ENCODE peak calls at places on chromosomes 16 and 17, in nine cellular contexts. W is lung, M is colonic mucosa, U is cardiac muscle cell, A is gastrocnemius medialis, I is choroid plexus epithelial cell, Q is progenitor cell of endocrine pancreas, Z is HFFc6, G is psoas muscle. V is an unnamed sample.

GRCh38 chr16:57061084-57061905 is 31.1 kb upstream of the CPNE2 start:
- DNase-seq in W (peak), M (no peak), U (peak), A (peak), I (peak), Q (no peak), Z (peak), G (peak), V (peak)

GRCh38 chr16:11084484-11085024 is 140.2 kb downstream of the CLEC16A start:
- DNase-seq in W (no peak), M (no peak), U (peak), A (no peak), I (peak), Q (no peak), Z (peak), G (no peak), V (no peak)

GRCh38 chr17:27247071-27247957 is 46.6 kb upstream of the WSB1 start:
- DNase-seq in W (peak), M (peak), U (peak), A (peak), I (peak), Q (no peak), Z (peak), G (peak), V (peak)

GRCh38 chr17:4900231-4901107 is 1.1 kb downstream of the C17orf107 start:
- DNase-seq in W (no peak), M (peak), U (no peak), A (no peak), I (no peak), Q (no peak), Z (no peak), G (no peak), V (no peak)

GRCh38 chr17:34711646-34712045 is 132.3 kb downstream of the TMEM132E start:
- DNase-seq in W (no peak), M (no peak), U (no peak), A (no peak), I (no peak), Q (no peak), Z (no peak), G (no peak), V (no peak)

GRCh38 chr17:41451154-41451728 is 10.5 kb upstream of the KRT38 start:
- DNase-seq in W (no peak), M (no peak), U (peak), A (no peak), I (peak), Q (no peak), Z (peak), G (no peak), V (no peak)

GRCh38 chr16:69397821-69398521 is 12.2 kb upstream of the TERF2 start:
- DNase-seq in W (no peak), M (peak), U (peak), A (no peak), I (peak), Q (no peak), Z (peak), G (no peak), V (no peak)

GRCh38 chr17:31900877-31901276 is 631 bp downstream of the UTP6 start:
- DNase-seq in W (no peak), M (no peak), U (peak), A (no peak), I (peak), Q (no peak), Z (peak), G (no peak), V (no peak)

GRCh38 chr16:79691001-79691400 is 90.5 kb upstream of the MAF start:
- DNase-seq in W (no peak), M (no peak), U (no peak), A (no peak), I (no peak), Q (no peak), Z (no peak), G (no peak), V (no peak)

GRCh38 chr17:19309701-19310100 is 52.8 kb downstream of the B9D1 start:
- DNase-seq in W (no peak), M (no peak), U (no peak), A (no peak), I (no peak), Q (no peak), Z (no peak), G (no peak), V (no peak)

GRCh38 chr16:55471448-55472097 is 7.4 kb upstream of the MMP2 start:
- DNase-seq in W (no peak), M (no peak), U (peak), A (no peak), I (peak), Q (no peak), Z (peak), G (no peak), V (no peak)

GRCh38 chr17:45093444-45094110 is 32.5 kb downstream of the NMT1 start:
- DNase-seq in W (no peak), M (no peak), U (peak), A (peak), I (peak), Q (no peak), Z (no peak), G (peak), V (no peak)

GRCh38 chr17:57256708-57257112 is 387 bp downstream of the MSI2 start:
- DNase-seq in W (peak), M (peak), U (peak), A (no peak), I (peak), Q (peak), Z (no peak), G (no peak), V (no peak)

GRCh38 chr16:23705517-23705902 is 7.5 kb downstream of the ERN2 start:
- DNase-seq in W (no peak), M (no peak), U (no peak), A (no peak), I (no peak), Q (no peak), Z (no peak), G (no peak), V (no peak)

GRCh38 chr17:78133971-78134898 is 3.7 kb downstream of the TMC8 start:
- DNase-seq in W (peak), M (peak), U (peak), A (no peak), I (peak), Q (peak), Z (no peak), G (no peak), V (no peak)

GRCh38 chr17:66995944-66996343 is 31.4 kb downstream of the CACNG4 start:
- DNase-seq in W (no peak), M (no peak), U (no peak), A (no peak), I (no peak), Q (no peak), Z (no peak), G (no peak), V (no peak)

GRCh38 chr17:48596000-48596734 is 2.6 kb upstream of the HOXB5 start:
- DNase-seq in W (no peak), M (no peak), U (no peak), A (no peak), I (no peak), Q (no peak), Z (no peak), G (no peak), V (no peak)

GRCh38 chr17:21041753-21042433 is 918 bp downstream of the USP22 start:
- DNase-seq in W (peak), M (peak), U (peak), A (peak), I (peak), Q (peak), Z (no peak), G (peak), V (peak)

GRCh38 chr16:12272264-12272663 is 295.7 kb downstream of the SNX29 start:
- DNase-seq in W (no peak), M (no peak), U (no peak), A (no peak), I (no peak), Q (no peak), Z (no peak), G (no peak), V (no peak)

GRCh38 chr17:6843241-6843890 is 11.8 kb upstream of the TEKT1 start:
- DNase-seq in W (no peak), M (no peak), U (peak), A (no peak), I (peak), Q (no peak), Z (peak), G (no peak), V (no peak)

GRCh38 chr17:38569701-38570512 is 35.8 kb downstream of the SRCIN1 start:
- DNase-seq in W (no peak), M (no peak), U (no peak), A (no peak), I (no peak), Q (no peak), Z (no peak), G (no peak), V (no peak)

GRCh38 chr17:76275382-76276068 is 10.4 kb downstream of the UBALD2 start:
- DNase-seq in W (no peak), M (no peak), U (no peak), A (no peak), I (no peak), Q (no peak), Z (no peak), G (no peak), V (no peak)
- TF ChIP-seq CTCF in W (no peak), M (no peak), U (no peak), A (no peak), I (no peak), Q (no peak), Z (no peak), G (no peak), V (no peak)

GRCh38 chr16:88972349-88972748 is 4.7 kb downstream of the CBFA2T3 start:
- DNase-seq in W (no peak), M (no peak), U (no peak), A (no peak), I (no peak), Q (no peak), Z (no peak), G (no peak), V (no peak)

GRCh38 chr16:88973415-88974050 is 3.5 kb downstream of the CBFA2T3 start:
- DNase-seq in W (no peak), M (no peak), U (no peak), A (no peak), I (no peak), Q (no peak), Z (no peak), G (no peak), V (no peak)

GRCh38 chr16:88974080-88974479 is 2.9 kb downstream of the CBFA2T3 start:
- DNase-seq in W (no peak), M (no peak), U (no peak), A (no peak), I (no peak), Q (no peak), Z (no peak), G (no peak), V (no peak)

GRCh38 chr16:88971371-88972097 is 5.5 kb downstream of the CBFA2T3 start:
- DNase-seq in W (peak), M (no peak), U (no peak), A (no peak), I (no peak), Q (no peak), Z (no peak), G (no peak), V (no peak)

GRCh38 chr16:88973007-88973410 is 4.0 kb downstream of the CBFA2T3 start:
- DNase-seq in W (no peak), M (no peak), U (no peak), A (no peak), I (no peak), Q (no peak), Z (no peak), G (no peak), V (no peak)
- TF ChIP-seq CTCF in W (no peak), M (no peak), U (no peak), A (no peak), I (no peak), Q (no peak), Z (no peak), G (no peak), V (no peak)

DNA sequence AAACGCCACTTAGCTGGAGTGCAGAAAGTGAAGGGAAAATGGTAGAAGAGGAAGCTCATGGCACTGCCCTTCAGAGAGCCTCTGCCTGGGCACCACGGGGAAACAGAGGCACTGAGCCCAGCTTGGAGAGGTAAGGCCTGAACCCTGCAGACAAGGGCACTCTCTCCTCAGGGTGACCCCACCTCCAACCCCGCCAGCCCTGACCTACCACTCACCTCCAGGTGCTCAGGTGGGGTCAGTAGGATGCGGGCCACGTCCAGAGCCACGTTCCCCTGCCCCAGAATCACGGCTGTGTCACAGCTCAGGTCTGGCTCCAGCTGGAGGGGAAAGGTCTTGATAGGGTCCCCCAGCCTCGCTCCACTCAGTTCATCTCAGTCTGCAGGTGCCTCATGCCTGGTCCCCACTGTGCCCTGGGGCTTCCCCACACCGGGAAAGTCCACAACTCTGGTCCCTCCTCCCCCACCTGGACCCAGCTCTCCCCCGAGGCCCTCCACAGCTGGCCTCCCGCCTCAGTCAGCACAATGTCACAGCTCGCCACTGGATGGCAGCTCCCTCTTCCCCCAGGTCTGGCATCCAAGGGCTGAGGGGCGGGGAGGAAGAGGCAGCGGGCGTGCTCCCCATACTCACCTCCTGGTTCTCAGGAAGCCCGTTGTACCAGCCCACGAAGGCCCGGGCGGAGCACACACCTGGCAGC is 6.0 kb upstream of the GRIN2C start:
- DNase-seq in W (no peak), M (no peak), U (no peak), A (no peak), I (no peak), Q (no peak), Z (no peak), G (no peak), V (no peak)
- TF ChIP-seq CTCF in W (no peak), M (no peak), U (no peak), A (no peak), I (no peak), Q (no peak), Z (no peak), G (no peak), V (no peak)

GRCh38 chr17:37283414-37283961 is 92.3 kb upstream of the C17orf78 start:
- DNase-seq in W (no peak), M (no peak), U (peak), A (no peak), I (peak), Q (no peak), Z (peak), G (no peak), V (no peak)

GRCh38 chr17:37291351-37291750 is 84.4 kb upstream of the C17orf78 start:
- DNase-seq in W (no peak), M (no peak), U (no peak), A (no peak), I (no peak), Q (no peak), Z (no peak), G (no peak), V (no peak)

GRCh38 chr17:37284198-37284597 is 91.6 kb upstream of the C17orf78 start:
- DNase-seq in W (no peak), M (no peak), U (no peak), A (no peak), I (no peak), Q (no peak), Z (no peak), G (no peak), V (no peak)

GRCh38 chr17:37280841-37281240 is 94.9 kb upstream of the C17orf78 start:
- DNase-seq in W (no peak), M (no peak), U (no peak), A (no peak), I (peak), Q (no peak), Z (no peak), G (no peak), V (no peak)

GRCh38 chr17:37286430-37286829 is 89.4 kb upstream of the C17orf78 start:
- DNase-seq in W (no peak), M (no peak), U (no peak), A (no peak), I (no peak), Q (no peak), Z (no peak), G (no peak), V (no peak)
- TF ChIP-seq CTCF in W (no peak), M (no peak), U (no peak), A (no peak), I (no peak), Q (no peak), Z (no peak), G (no peak), V (no peak)

GRCh38 chr17:7889166-7889584 is 586 bp downstream of the CHD3 start:
- DNase-seq in W (peak), M (peak), U (peak), A (peak), I (peak), Q (no peak), Z (peak), G (peak), V (peak)
- TF ChIP-seq CTCF in W (peak), M (peak), U (peak), A (peak), I (peak), Q (no peak), Z (peak), G (peak), V (no peak)

GRCh38 chr16:81744911-81745310 is 34.2 kb upstream of the PLCG2 start:
- DNase-seq in W (no peak), M (no peak), U (no peak), A (no peak), I (no peak), Q (no peak), Z (no peak), G (no peak), V (no peak)

GRCh38 chr16:81746566-81746965 is 32.5 kb upstream of the PLCG2 start:
- DNase-seq in W (no peak), M (no peak), U (no peak), A (no peak), I (no peak), Q (no peak), Z (no peak), G (no peak), V (no peak)

GRCh38 chr16:81745704-81746558 is 33.2 kb upstream of the PLCG2 start:
- DNase-seq in W (peak), M (peak), U (peak), A (peak), I (peak), Q (peak), Z (peak), G (peak), V (peak)

GRCh38 chr16:81752225-81752875 is 26.7 kb upstream of the PLCG2 start:
- DNase-seq in W (peak), M (peak), U (peak), A (peak), I (peak), Q (no peak), Z (no peak), G (peak), V (peak)

DNA sequence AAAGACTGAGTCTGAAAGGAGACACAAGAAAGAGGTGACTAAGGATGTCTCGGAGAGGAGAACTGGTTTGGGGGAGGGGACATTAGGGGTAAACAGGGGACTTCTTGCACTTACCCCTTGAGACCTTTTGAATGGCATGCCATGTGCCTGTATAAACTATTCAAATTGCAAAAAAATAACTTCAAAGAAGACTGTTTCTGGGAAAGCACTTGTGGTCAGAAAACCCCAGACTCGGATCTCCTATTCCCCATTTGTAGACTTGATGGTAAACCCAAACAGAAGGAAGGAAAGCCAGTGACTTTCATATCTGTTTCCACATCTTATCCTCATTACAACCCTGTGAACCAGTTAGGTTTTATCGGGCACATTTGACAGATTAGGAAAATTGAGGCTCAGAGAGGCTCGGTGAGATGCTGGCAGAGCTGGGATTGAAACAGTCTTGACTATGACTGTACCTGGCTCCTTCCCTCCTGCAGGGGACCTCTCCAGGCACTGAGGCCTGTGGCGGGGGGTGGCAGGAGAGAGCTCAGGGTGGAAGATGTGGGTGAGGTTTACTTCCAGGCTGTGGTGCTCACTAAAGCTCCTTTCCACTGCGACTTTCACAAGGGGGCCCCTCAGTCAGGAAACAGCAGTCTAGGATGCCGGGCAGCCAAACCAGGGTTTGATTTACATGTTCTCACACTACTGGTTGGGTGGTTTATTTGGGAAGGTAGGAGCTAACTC is 30.5 kb upstream of the PLCG2 start:
- DNase-seq in W (no peak), M (no peak), U (no peak), A (no peak), I (no peak), Q (no peak), Z (no peak), G (no peak), V (no peak)
- TF ChIP-seq CTCF in W (no peak), M (no peak), U (no peak), A (no peak), I (no peak), Q (no peak), Z (no peak), G (no peak), V (no peak)

DNA sequence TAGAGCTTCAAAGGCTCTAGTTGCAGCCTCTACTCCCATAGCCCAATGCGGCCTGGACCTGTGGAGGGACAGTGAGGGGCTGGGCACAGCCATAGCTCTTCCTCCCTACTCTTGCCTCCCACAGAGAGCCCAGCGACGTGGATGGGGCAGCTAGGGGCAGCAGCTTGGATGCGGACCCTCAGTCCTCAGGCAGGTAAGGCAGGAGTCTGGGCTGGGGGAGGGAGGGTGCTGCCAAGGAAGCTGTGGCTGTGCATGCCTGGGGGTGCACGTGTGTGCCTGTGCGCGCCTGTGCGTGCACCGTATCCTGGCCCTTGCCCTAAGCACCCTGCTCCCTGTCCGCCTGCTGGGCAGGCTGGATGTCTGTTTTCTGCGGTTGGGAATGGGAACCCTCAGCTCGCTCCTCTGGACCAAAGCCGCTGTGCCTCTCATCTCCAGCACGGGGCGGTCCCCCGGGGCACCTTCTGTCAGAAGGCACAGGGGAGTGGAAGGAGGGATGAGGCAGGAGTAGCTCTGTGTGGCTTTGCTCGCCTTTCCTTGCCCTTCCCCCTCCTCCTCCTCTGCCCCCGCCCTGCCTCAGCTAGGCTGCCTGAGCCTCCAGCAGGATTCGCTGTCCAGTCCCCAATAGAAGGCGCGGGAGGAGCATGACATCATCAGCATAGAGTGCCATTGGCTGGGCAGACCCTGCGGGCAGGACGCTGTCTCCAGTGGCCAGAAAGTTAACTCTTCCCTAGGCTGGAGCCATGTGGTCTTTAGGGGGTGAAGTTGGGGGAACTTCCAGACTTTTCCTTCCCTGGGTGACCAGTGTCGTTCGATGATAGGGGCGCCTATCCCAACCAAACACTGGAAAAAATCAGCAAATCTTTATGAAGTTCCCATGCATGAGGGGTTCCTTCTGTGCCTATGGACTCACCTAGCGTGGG is 797 bp downstream of the PRCD start:
- DNase-seq in W (peak), M (peak), U (peak), A (peak), I (peak), Q (peak), Z (peak), G (peak), V (peak)
- TF ChIP-seq CTCF in W (no peak), M (no peak), U (peak), A (peak), I (peak), Q (peak), Z (peak), G (peak), V (no peak)